ENCODE peak calls at places on chromosomes 5 and 9, in four cellular contexts. K, M, P and I are unnamed samples.

GRCh38 chr5:55914141-55914413 is 62.9 kb downstream of the IL31RA start:
- DNase-seq in P (no peak), M (no peak), K (no peak), I (no peak)

GRCh38 chr5:64792474-64792873 is 23.7 kb downstream of the CWC27 start:
- DNase-seq in M (no peak), P (no peak), K (peak; percentile 8), I (no peak)

GRCh38 chr5:177107159-177107558 is 20.4 kb downstream of the FGFR4 start:
- DNase-seq in K (no peak), M (no peak), P (no peak), I (no peak)

GRCh38 chr5:147805030-147805454 is 22.5 kb upstream of the JAKMIP2 start:
- DNase-seq in K (no peak), P (no peak), M (no peak), I (no peak)

GRCh38 chr9:35891649-35892048 is 14.4 kb upstream of the HRCT1 start:
- DNase-seq in M (no peak), P (no peak), K (no peak), I (no peak)

GRCh38 chr5:35484241-35484640 is 133.4 kb upstream of the SPEF2 start:
- DNase-seq in P (no peak), M (no peak), K (no peak), I (no peak)

GRCh38 chr5:172414618-172415599 is 39.4 kb downstream of the SH3PXD2B start:
- DNase-seq in P (no peak), K (no peak), M (no peak), I (no peak)

GRCh38 chr5:166720026-166720425 is 1571.4 kb upstream of the WWC1 start:
- DNase-seq in P (no peak), K (no peak), M (no peak), I (no peak)

GRCh38 chr9:98101868-98102273 is 17.2 kb downstream of the TRIM14 start:
- DNase-seq in P (no peak), K (no peak), M (peak; percentile 17), I (no peak)

GRCh38 chr5:96743065-96743768 is 64.5 kb downstream of the ERAP1 start:
- DNase-seq in M (peak; percentile 61), P (peak; percentile 64), K (peak; percentile 71), I (no peak)

GRCh38 chr5:6606884-6607558 is 25.8 kb downstream of the NSUN2 start:
- DNase-seq in K (no peak), P (no peak), M (no peak), I (no peak)

GRCh38 chr5:6615416-6615815 is 17.4 kb downstream of the NSUN2 start:
- DNase-seq in P (no peak), M (no peak), K (no peak), I (no peak)

GRCh38 chr5:6607559-6607936 is 25.3 kb downstream of the NSUN2 start:
- DNase-seq in P (no peak), M (no peak), K (no peak), I (no peak)

GRCh38 chr5:6616632-6617031 is 16.2 kb downstream of the NSUN2 start:
- DNase-seq in K (no peak), P (no peak), M (no peak), I (no peak)

GRCh38 chr5:6611561-6612256 is 21.1 kb downstream of the NSUN2 start:
- DNase-seq in M (no peak), P (no peak), K (no peak), I (no peak)
- H3K36me3 ChIP-seq in M (peaks cover 65% of the 10 kb centered on the region), P (peaks cover 98% of the 10 kb centered on the region), K (peaks cover 38% of the 10 kb centered on the region), I (peaks cover 39% of the 10 kb centered on the region)

GRCh38 chr9:131290039-131290766 is 680 bp downstream of the PLPP7 start:
- DNase-seq in M (no peak), K (no peak), P (no peak), I (no peak)

GRCh38 chr9:131287366-131287765 is 2.2 kb upstream of the PLPP7 start:
- DNase-seq in P (no peak), K (no peak), M (no peak), I (no peak)

GRCh38 chr9:131289301-131290038 is at the start of gene PLPP7:
- DNase-seq in M (peak; percentile 48), P (peak; percentile 75), K (peak; percentile 15), I (no peak)

GRCh38 chr9:131290767-131291370 is 1.3 kb downstream of the PLPP7 start:
- DNase-seq in M (no peak), P (no peak), K (no peak), I (no peak)

DNA sequence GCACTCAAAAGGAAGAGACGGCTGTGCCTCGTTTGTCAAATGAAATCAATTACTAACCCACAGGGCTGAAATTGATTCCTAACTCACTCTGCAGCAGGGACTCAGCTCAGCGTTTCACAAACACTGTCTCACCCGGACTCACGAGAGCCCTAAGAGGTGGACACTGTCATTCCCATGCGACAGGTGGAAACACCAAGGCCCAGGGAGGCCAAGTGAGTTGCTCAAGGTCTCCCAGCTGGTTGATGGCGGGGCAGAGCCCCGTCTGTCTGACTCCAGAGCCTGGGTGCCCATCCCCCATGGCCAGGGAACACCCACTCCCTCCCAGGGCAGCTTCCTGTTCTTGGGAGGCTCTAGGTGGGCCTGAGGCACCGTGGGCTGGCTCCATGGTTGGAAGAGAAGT is 1.3 kb upstream of the PLPP7 start:
- DNase-seq in P (no peak), M (no peak), K (no peak), I (no peak)
- H3K9me1 ChIP-seq in P (no peaks in the 10 kb centered on the region), M (no peaks in the 10 kb centered on the region), K (no peaks in the 10 kb centered on the region), I (no peaks in the 10 kb centered on the region)

GRCh38 chr5:113255579-113256210 is 179.1 kb downstream of the TSSK1B start:
- DNase-seq in P (no peak), M (peak; percentile 45), K (no peak), I (no peak)
- H3K36me3 ChIP-seq in P (no peaks in the 10 kb centered on the region), M (no peaks in the 10 kb centered on the region), K (no peaks in the 10 kb centered on the region), I (no peaks in the 10 kb centered on the region)

DNA sequence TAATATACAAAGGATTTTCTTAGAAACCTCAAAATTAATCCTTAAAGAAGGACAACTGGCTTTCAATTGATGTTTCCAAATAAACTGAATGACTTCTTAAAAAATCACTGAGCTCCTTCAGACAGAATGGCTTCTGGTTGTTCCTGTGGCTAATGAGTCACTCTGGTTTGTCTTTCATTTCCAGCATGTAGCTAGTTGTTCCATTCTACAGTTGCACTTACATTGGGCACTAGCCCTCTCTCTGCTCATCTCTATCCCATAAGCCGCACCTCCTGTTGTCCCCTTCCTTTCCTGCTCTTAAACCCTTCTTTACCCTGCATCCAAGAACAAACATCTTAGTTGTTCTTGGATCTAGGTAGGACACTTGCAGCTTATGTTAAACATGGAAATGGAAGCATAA is 235.3 kb upstream of the HAPLN1 start:
- DNase-seq in K (peak; percentile 18), M (peak; percentile 77), P (no peak), I (no peak)
- H3K9me1 ChIP-seq in K (no peaks in the 10 kb centered on the region), M (no peaks in the 10 kb centered on the region), P (no peaks in the 10 kb centered on the region), I (no peaks in the 10 kb centered on the region)

DNA sequence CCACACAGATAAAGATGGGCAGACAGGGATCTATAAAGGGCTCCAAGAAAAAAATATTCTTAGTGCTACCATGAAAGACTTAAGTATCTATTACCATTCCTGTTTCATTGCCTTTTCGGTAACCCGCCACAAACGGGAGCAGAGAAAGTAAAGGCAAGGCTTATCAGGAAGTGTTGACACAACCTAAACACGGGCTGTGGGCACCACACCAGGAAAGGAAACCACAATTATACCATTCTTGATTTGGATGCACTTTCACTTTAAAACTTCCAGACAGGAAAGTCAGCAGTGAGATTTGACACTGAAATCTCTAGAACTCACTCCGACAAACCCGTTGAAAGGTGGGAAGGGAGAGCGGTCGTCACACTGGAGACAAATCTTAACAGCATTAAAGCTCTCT is 6.5 kb downstream of the TLE1 start:
- DNase-seq in M (no peak), K (peak; percentile 76), P (no peak), I (no peak)
- H3K36me3 ChIP-seq in M (peaks cover 27% of the 10 kb centered on the region), K (peaks cover 12% of the 10 kb centered on the region), P (no peaks in the 10 kb centered on the region), I (peaks cover 5% of the 10 kb centered on the region)

DNA sequence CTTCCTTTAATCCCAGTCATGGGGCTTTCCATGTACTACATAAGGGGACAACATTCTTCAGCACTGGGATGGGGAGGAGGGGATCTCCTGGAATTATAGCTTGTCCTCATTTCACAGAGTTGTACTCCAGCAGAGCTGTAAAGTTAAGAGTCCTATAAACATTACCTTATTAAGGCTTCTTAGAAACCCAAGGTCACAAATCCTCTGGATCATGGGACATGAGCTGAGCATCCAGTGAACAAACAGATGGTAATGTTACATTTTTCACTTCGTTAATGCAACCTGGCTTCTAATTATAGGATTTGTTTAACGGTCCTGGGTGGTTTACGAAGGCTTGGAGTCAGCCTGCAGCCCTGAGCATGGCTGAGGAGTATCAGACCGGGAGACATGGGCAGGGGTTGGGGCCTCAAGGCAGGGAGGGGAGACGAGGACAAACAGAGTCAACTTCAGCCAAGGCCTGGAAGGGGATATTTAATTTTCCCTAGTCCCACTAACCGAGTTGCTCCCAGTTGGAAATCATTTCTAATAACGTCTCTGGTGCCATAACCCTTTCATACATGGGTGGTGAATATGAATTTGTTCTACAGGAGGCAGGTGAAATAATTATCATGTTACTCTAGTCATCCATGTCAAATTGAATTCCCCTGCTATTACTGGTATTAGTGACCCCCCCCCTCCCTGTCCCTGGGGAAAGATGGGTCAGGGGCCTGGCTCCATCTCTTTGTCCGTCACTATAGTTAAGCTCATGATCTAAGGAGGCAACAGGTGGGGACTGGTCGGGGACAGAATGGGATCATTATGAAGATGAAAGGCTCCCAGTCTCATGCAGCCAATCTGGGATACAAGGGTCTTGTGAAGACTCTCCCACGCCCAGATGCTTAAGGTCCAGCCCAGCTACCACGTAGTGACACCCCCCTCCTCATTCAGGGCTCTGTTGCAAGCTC is 10.7 kb upstream of the IL17B start:
- DNase-seq in K (no peak), M (no peak), P (no peak), I (no peak)
- H3K9me1 ChIP-seq in K (no peaks in the 10 kb centered on the region), M (peaks cover 13% of the 10 kb centered on the region), P (no peaks in the 10 kb centered on the region), I (no peaks in the 10 kb centered on the region)

DNA sequence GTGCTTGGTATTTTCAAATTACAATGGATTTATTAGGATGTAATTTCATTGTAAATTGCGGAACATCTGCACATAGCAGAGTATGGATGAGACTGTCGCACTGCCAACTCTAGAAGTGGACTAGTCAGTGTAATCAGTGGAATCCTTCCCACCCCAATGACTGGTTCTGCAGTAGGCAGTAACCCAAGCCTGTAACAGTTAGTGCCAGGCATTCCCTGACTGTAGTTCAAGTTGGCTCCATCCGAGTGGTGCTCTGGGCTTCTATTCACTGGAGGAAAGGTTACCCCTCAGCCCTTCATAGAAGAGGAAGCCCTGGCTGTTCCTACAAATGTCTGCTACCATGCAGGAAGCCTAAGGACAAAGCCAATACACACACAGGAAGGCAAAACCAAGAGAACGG is 23.2 kb downstream of the AK3 start:
- DNase-seq in M (no peak), K (no peak), P (no peak), I (no peak)
- H3K36me3 ChIP-seq in M (peaks cover 35% of the 10 kb centered on the region), K (peaks cover 11% of the 10 kb centered on the region), P (peaks cover 80% of the 10 kb centered on the region), I (peaks cover 25% of the 10 kb centered on the region)

GRCh38 chr5:32964246-32964645 is 253.1 kb downstream of the NPR3 start:
- DNase-seq in M (peak; percentile 59), K (no peak), P (no peak), I (no peak)
- H3K9me1 ChIP-seq in M (no peaks in the 10 kb centered on the region), K (no peaks in the 10 kb centered on the region), P (no peaks in the 10 kb centered on the region), I (no peaks in the 10 kb centered on the region)

GRCh38 chr9:131167936-131168335 is 42.5 kb downstream of the NUP214 start:
- DNase-seq in M (no peak), P (no peak), K (no peak), I (no peak)

GRCh38 chr9:131167146-131167692 is 41.8 kb downstream of the NUP214 start:
- DNase-seq in P (no peak), M (no peak), K (no peak), I (no peak)

GRCh38 chr9:131162886-131163285 is 37.5 kb downstream of the NUP214 start:
- DNase-seq in K (no peak), P (no peak), M (no peak), I (no peak)

GRCh38 chr9:131161585-131161984 is 36.2 kb downstream of the NUP214 start:
- DNase-seq in K (no peak), P (no peak), M (no peak), I (no peak)

GRCh38 chr9:131165523-131165922 is 40.1 kb downstream of the NUP214 start:
- DNase-seq in K (no peak), P (no peak), M (no peak), I (no peak)
- H3K36me3 ChIP-seq in K (peaks cover 18% of the 10 kb centered on the region), P (peaks cover 92% of the 10 kb centered on the region), M (peaks cover 33% of the 10 kb centered on the region), I (peaks cover 18% of the 10 kb centered on the region)